ENCODE peak calls at places on chromosome 15, in eight cellular contexts. F, G, I, U, D, W, R and H are unnamed samples.

GRCh38 chr15:89017370-89018066 is 70.7 kb upstream of the ABHD2 start:
- ATAC-seq in I (peak), F (peak), W (peak), D (peak), U (peak), G (peak), R (peak), H (peak)

GRCh38 chr15:45606841-45607240 is 19.7 kb downstream of the BLOC1S6 start:
- ATAC-seq in I (no peak), W (no peak), G (no peak), R (no peak), D (no peak), F (no peak), U (no peak), H (no peak)

GRCh38 chr15:62545392-62546227 is 380.5 kb upstream of the C2CD4B start:
- ATAC-seq in G (no peak), W (no peak), F (no peak), I (no peak), R (no peak), D (no peak), U (no peak), H (peak)

GRCh38 chr15:80620141-80620540 is 75.0 kb upstream of the ABHD17C start:
- ATAC-seq in W (no peak), R (no peak), G (no peak), F (no peak), U (no peak), D (no peak), I (no peak), H (no peak)

GRCh38 chr15:52862657-52863056 is 72.5 kb upstream of the ONECUT1 start:
- ATAC-seq in F (no peak), R (no peak), U (no peak), W (no peak), D (no peak), I (no peak), G (no peak), H (no peak)

GRCh38 chr15:75589071-75589470 is 10.0 kb upstream of the PTPN9 start:
- ATAC-seq in W (no peak), R (no peak), F (no peak), I (no peak), G (no peak), D (no peak), U (no peak), H (no peak)

GRCh38 chr15:47965297-47965696 is 155.5 kb upstream of the SLC24A5 start:
- ATAC-seq in I (no peak), W (no peak), D (no peak), U (no peak), R (peak), G (no peak), F (no peak), H (no peak)

GRCh38 chr15:99538261-99538660 is 27.5 kb upstream of the MEF2A start:
- ATAC-seq in W (no peak), G (no peak), U (no peak), D (no peak), F (no peak), R (no peak), I (no peak), H (no peak)

GRCh38 chr15:99467338-99467720 is 98.5 kb upstream of the MEF2A start:
- ATAC-seq in R (no peak), I (peak), G (peak), D (peak), U (no peak), W (no peak), F (no peak), H (no peak)

GRCh38 chr15:29113336-29114276 is 156.0 kb downstream of the NSMCE3 start:
- ATAC-seq in I (no peak), W (no peak), D (no peak), R (no peak), G (no peak), F (no peak), U (no peak), H (no peak)

GRCh38 chr15:39629376-39629775 is 48.5 kb downstream of the THBS1 start:
- ATAC-seq in F (no peak), I (no peak), U (no peak), D (no peak), W (no peak), G (no peak), R (no peak), H (no peak)

GRCh38 chr15:39680868-39681267 is 100.0 kb downstream of the THBS1 start:
- ATAC-seq in U (no peak), D (no peak), R (no peak), F (no peak), W (no peak), G (no peak), I (no peak), H (peak)

GRCh38 chr15:31503758-31504461 is 177.3 kb downstream of the KLF13 start:
- ATAC-seq in F (no peak), U (no peak), W (no peak), I (no peak), D (no peak), G (no peak), R (no peak), H (no peak)

GRCh38 chr15:33584797-33585196 is 274.0 kb downstream of the RYR3 start:
- ATAC-seq in U (no peak), F (no peak), I (no peak), D (no peak), R (no peak), W (no peak), G (no peak), H (no peak)

GRCh38 chr15:35874260-35874905 is 328.4 kb upstream of the DPH6 start:
- ATAC-seq in G (no peak), W (no peak), I (peak), U (no peak), D (no peak), F (no peak), R (no peak), H (no peak)

GRCh38 chr15:67148196-67148701 is 82.8 kb downstream of the SMAD3 start:
- ATAC-seq in G (peak), W (no peak), I (no peak), U (no peak), F (no peak), R (no peak), D (peak), H (no peak)
- TF ChIP-seq POLR2AphosphoS5 in G (peak), W (no peak), I (no peak), U (no peak), F (no peak), R (no peak), D (peak), H (no peak)

GRCh38 chr15:64153480-64154367 is 2.2 kb downstream of the SNX22 start:
- ATAC-seq in G (peak), F (peak), D (peak), R (peak), I (peak), W (peak), U (peak), H (peak)
- TF ChIP-seq POLR2AphosphoS5 in G (peak), F (no peak), D (peak), R (peak), I (peak), W (peak), U (no peak), H (peak)

DNA sequence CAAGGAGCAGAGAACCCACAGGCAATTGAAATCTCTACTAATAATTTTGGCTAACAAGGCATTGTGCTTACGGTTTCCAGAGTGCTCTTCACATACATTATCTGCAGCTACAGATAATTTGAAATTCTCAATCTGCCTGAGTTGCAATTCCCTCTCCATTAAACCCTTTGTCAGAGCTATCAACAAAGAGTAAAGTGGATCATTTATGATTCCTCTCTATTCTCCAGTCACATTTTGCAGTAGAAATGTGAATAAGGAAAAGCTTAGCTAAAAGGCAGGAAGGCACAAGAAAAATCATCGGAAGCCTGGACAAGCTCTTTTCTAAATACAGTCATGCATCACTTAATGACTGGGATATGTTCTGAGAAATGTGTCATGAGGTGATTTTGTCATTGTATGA is 49.6 kb downstream of the FAM98B start:
- ATAC-seq in U (no peak), W (no peak), I (no peak), D (no peak), G (no peak), R (no peak), F (no peak), H (no peak)
- TF ChIP-seq POLR2AphosphoS5 in U (no peak), W (no peak), I (no peak), D (no peak), G (no peak), R (no peak), F (no peak), H (no peak)

DNA sequence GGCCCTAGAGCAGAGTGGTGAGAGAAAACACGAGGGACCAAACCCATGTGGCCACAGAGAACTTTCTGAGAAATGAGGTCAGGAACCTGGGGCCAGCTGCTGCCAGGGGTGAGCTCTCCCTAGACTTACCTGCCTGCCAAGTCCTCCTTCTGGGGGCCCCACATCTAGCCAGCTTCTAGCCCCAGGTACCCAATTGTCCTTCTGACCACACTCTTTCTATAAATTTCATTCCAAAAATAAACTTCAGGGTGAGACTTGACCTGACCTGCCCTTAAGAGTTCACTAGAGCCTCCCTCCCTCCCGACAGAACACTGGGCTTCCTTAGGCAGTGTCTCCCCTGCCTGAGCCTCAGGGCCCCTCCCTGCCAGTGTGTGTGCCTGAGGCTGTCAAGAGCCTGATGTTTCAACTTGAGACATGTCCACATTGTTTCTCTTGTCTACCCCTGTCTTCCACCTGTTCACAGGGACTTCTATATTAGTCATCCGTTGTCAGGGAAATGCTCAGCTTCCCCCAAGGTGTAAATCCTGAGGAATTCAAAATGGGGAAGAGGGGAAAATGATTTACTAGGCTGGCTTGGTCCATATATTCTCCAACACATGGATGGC is 312.8 kb upstream of the TLE3 start:
- ATAC-seq in G (no peak), D (no peak), U (no peak), W (no peak), F (no peak), R (no peak), I (no peak), H (no peak)
- TF ChIP-seq POLR2AphosphoS5 in G (no peak), D (no peak), U (no peak), W (no peak), F (no peak), R (no peak), I (no peak), H (no peak)

DNA sequence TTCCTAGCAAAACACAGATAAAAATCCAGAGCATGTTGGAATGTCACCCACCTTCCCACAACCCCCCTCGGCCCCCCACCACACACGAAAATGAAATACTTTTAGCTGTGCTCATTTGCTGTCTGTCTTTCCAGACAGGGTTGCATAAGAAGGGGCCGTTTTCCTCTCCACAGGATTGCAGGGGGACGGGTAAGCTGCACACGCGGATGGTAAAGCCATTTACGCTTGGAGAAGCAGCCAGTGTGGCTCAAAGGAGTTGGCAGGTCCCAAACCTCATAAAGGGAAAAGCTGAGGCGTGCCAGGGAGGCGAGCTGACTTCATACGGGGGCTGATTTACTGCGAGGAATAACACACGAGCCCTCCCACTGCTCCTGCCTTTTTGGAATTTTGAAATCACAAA is 47.4 kb upstream of the ITGA11 start:
- ATAC-seq in W (no peak), D (no peak), I (no peak), F (no peak), U (no peak), R (no peak), G (peak), H (peak)
- TF ChIP-seq POLR2AphosphoS5 in W (no peak), D (no peak), I (no peak), F (no peak), U (no peak), R (no peak), G (peak), H (peak)

DNA sequence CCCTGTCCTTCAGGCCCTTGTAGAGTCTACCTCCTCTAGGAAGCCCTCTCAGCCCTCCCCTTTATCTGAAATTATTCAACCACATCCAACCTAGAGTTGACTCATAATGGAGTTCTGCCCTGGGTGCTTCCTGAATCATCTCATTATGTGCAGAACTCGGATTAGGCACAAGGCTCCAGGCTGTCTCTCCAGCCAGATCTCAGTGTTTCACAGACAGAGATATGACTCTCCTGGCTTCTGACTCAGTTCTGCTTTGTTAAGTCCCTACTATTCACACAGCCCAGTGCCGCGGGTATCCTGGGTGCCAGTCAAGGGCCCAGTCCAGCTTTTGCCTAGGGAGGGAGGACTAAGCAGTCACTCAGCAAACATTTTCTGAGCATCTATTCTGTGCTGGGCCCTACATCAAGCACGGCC is 9.3 kb downstream of the STRA6 start:
- ATAC-seq in W (peak), I (peak), F (no peak), R (no peak), G (no peak), U (no peak), D (peak), H (peak)
- TF ChIP-seq POLR2AphosphoS5 in W (no peak), I (no peak), F (no peak), R (no peak), G (no peak), U (no peak), D (no peak), H (no peak)

GRCh38 chr15:41904487-41905359 is 10.9 kb upstream of the SPTBN5 start:
- ATAC-seq in D (peak), U (peak), G (peak), W (peak), F (peak), I (peak), R (peak), H (peak)
- TF ChIP-seq POLR2AphosphoS5 in D (no peak), U (no peak), G (no peak), W (no peak), F (no peak), I (no peak), R (no peak), H (peak)

DNA sequence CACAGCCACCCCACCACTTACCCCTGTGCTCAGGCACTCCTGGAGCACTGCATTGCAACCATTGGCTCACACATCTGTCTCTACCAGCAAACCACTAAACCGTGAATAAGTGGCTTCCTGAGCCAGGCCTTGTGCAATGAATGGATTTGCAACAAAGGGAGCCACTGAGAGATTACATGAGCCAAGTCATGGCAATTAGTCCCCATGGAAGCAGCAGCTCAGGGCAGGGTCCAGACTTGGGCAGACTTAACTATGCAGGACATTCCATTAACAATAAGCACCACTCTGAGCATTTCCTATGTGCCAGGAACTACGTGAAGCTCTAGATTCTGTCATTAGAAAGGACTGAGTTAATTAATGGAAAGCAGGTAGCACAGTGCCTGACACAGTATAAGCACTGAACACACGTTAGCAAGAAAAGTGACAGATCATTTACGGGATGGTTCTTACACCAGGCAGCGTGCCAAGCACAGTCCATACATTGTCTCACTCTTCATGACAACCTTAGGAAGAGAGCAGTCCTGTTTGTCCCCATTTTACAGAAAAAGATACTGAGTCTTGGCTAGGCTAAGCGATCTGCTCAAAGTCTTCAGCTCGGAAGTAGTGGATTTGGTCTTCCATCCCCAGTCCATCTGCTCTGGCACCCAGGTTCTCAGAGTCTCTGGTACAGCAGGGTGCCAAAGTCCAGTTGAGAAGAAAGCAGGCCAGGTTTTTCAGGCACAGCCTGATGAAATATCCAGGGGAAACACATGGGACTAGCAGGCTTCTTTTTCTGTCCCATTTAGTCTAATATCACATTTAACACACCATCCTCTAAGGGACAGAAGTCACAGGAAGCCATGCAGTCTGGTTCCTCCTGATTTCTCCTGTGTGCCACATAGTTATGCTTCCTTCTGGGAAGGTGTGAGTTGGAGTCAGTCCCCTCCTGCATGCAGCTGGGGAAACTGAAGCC is 44.1 kb downstream of the LIPC start:
- ATAC-seq in D (no peak), F (peak), U (peak), W (no peak), I (no peak), R (no peak), G (peak), H (peak)
- TF ChIP-seq POLR2AphosphoS5 in D (no peak), F (no peak), U (no peak), W (no peak), I (no peak), R (no peak), G (no peak), H (no peak)